ENCODE peak calls at places on chromosomes 13 and 19, in ten cellular contexts. U is activated T-cell treated with anti-CD3 and anti-CD28 coated beads for 1 hour; K is stimulated activated CD8-positive, alpha-beta memory T cell treated with anti-CD3 and anti-CD28 coated beads, Interleukin-15, amount 100 ng/mL, for 1 hour; P is dorsolateral prefrontal cortex; O is activated CD8-positive, alpha-beta T cell treated with anti-CD3 and anti-CD28 coated beads for 36 hours; V is stimulated activated naive B cell treated with anti-CD40 and anti-IgM and Interleukin-4, amounts not matched to agents 10 μg/mL and 1 μg/mL and 100 μg/mL, for 72 hours; R is NCI-H748 treated with DMSO at 0.1 percent for 48 hours; H is EL; L is mucosa of descending colon; B is cardiac fibroblast. C is an unnamed sample.

GRCh38 chr13:48585456-48585840 is 52.6 kb upstream of the RCBTB2 start:
- DNase-seq in U (no peak), K (no peak), P (no peak), O (no peak), V (no peak), R (no peak), H (peak), L (no peak), B (peak), C (no peak)

GRCh38 chr19:56167064-56167578 is 8.7 kb upstream of the GALP start:
- DNase-seq in U (no peak), K (no peak), P (no peak), O (no peak), V (no peak), R (no peak), H (no peak), L (no peak), B (peak), C (no peak)

GRCh38 chr13:67474114-67474513 is 244.0 kb upstream of the PCDH9 start:
- DNase-seq in U (no peak), K (no peak), P (no peak), O (no peak), V (no peak), R (no peak), H (no peak), L (no peak), B (no peak), C (no peak)

GRCh38 chr13:45198041-45198440 is 2.8 kb downstream of the KCTD4 start:
- DNase-seq in U (no peak), K (no peak), P (no peak), O (no peak), V (no peak), R (no peak), H (no peak), L (no peak), B (no peak), C (no peak)

GRCh38 chr13:114303700-114304327 is 10.5 kb upstream of the CHAMP1 start:
- DNase-seq in U (no peak), K (no peak), P (no peak), O (no peak), V (no peak), R (no peak), H (no peak), L (no peak), B (no peak), C (no peak)

GRCh38 chr13:22243519-22244197 is 572.8 kb downstream of the FGF9 start:
- DNase-seq in U (no peak), K (no peak), P (no peak), O (no peak), V (no peak), R (peak), H (no peak), L (no peak), B (no peak), C (no peak)

GRCh38 chr13:106484084-106484754 is 51.2 kb downstream of the EFNB2 start:
- DNase-seq in U (no peak), K (no peak), P (no peak), O (no peak), V (no peak), R (no peak), H (peak), L (no peak), B (no peak), C (no peak)

GRCh38 chr13:51324714-51325440 is 14.6 kb upstream of the SERPINE3 start:
- DNase-seq in U (no peak), K (no peak), P (peak), O (no peak), V (no peak), R (no peak), H (no peak), L (no peak), B (no peak), C (no peak)

GRCh38 chr19:2302319-2303208 is 5.4 kb downstream of the LINGO3 start:
- DNase-seq in U (no peak), K (no peak), P (no peak), O (no peak), V (no peak), R (no peak), H (peak), L (no peak), B (peak), C (peak)

GRCh38 chr19:1019616-1019961 is 1.3 kb downstream of the TMEM259 start:
- DNase-seq in U (no peak), K (no peak), P (no peak), O (no peak), V (no peak), R (no peak), H (no peak), L (no peak), B (no peak), C (no peak)

GRCh38 chr13:40653558-40654318 is 12.7 kb downstream of the FOXO1 start:
- DNase-seq in U (no peak), K (no peak), P (no peak), O (peak), V (no peak), R (no peak), H (no peak), L (no peak), B (peak), C (no peak)

GRCh38 chr19:10419646-10420443 is 493 bp upstream of the PDE4A start:
- DNase-seq in U (no peak), K (no peak), P (no peak), O (peak), V (peak), R (peak), H (peak), L (no peak), B (peak), C (peak)

C was measured in NCI-H1417.